ENCODE peak calls at places on chromosomes 7 and 10, in four cellular contexts. One of them, this sample, is unnamed. For H3K4me1, the result is how much of the 10 kb centered on the place peaks cover.

GRCh38 chr10:125661418-125661941 is 21.5 kb downstream of the TEX36 start:
- DNase-seq in suprapubic skin: no peak
- DNase-seq in hepatocyte: no peak
- DNase-seq in CD8-positive, alpha-beta T cell: no peak
- DNase-seq in this sample: no peak

GRCh38 chr7:55486991-55487390 is 85.3 kb downstream of the VOPP1 start:
- DNase-seq in suprapubic skin: no peak
- DNase-seq in hepatocyte: no peak
- DNase-seq in CD8-positive, alpha-beta T cell: no peak
- DNase-seq in this sample: no peak

GRCh38 chr7:82810558-82811259 is 352.0 kb downstream of the PCLO start:
- DNase-seq in suprapubic skin: no peak
- DNase-seq in hepatocyte: peak
- DNase-seq in CD8-positive, alpha-beta T cell: no peak
- DNase-seq in this sample: peak

GRCh38 chr7:158321056-158321700 is 266.4 kb downstream of the PTPRN2 start:
- DNase-seq in suprapubic skin: no peak
- DNase-seq in hepatocyte: no peak
- DNase-seq in CD8-positive, alpha-beta T cell: no peak
- DNase-seq in this sample: no peak

GRCh38 chr7:34034728-34035127 is 129.4 kb downstream of the BMPER start:
- DNase-seq in suprapubic skin: no peak
- DNase-seq in hepatocyte: no peak
- DNase-seq in CD8-positive, alpha-beta T cell: no peak
- DNase-seq in this sample: no peak

GRCh38 chr7:86747698-86748097 is 104.0 kb downstream of the GRM3 start:
- DNase-seq in suprapubic skin: no peak
- DNase-seq in hepatocyte: no peak
- DNase-seq in CD8-positive, alpha-beta T cell: no peak
- DNase-seq in this sample: no peak

GRCh38 chr10:67520924-67521520 is 175.0 kb downstream of the CTNNA3 start:
- DNase-seq in suprapubic skin: no peak
- DNase-seq in hepatocyte: peak
- DNase-seq in CD8-positive, alpha-beta T cell: no peak
- DNase-seq in this sample: peak

GRCh38 chr10:45308707-45309106 is 6.7 kb downstream of the OR13A1 start:
- DNase-seq in suprapubic skin: no peak
- DNase-seq in hepatocyte: peak
- DNase-seq in CD8-positive, alpha-beta T cell: no peak
- DNase-seq in this sample: no peak

GRCh38 chr10:86364551-86365345 is 1.8 kb downstream of the GRID1 start:
- DNase-seq in suprapubic skin: peak
- DNase-seq in hepatocyte: no peak
- DNase-seq in CD8-positive, alpha-beta T cell: no peak
- DNase-seq in this sample: peak

GRCh38 chr10:1412531-1413189 is 324.7 kb downstream of the ADARB2 start:
- DNase-seq in suprapubic skin: no peak
- DNase-seq in hepatocyte: no peak
- DNase-seq in CD8-positive, alpha-beta T cell: no peak
- DNase-seq in this sample: no peak

GRCh38 chr7:9507281-9507680 is 1073.9 kb downstream of the NXPH1 start:
- DNase-seq in suprapubic skin: no peak
- DNase-seq in hepatocyte: peak
- DNase-seq in CD8-positive, alpha-beta T cell: no peak
- DNase-seq in this sample: no peak

GRCh38 chr7:138768251-138768650 is 29.5 kb upstream of the TMEM213 start:
- DNase-seq in suprapubic skin: no peak
- DNase-seq in hepatocyte: no peak
- DNase-seq in CD8-positive, alpha-beta T cell: no peak
- DNase-seq in this sample: no peak

GRCh38 chr10:89518876-89519842 is 16.2 kb downstream of the SLC16A12 start:
- DNase-seq in suprapubic skin: no peak
- DNase-seq in hepatocyte: peak
- DNase-seq in CD8-positive, alpha-beta T cell: no peak
- DNase-seq in this sample: peak

DNA sequence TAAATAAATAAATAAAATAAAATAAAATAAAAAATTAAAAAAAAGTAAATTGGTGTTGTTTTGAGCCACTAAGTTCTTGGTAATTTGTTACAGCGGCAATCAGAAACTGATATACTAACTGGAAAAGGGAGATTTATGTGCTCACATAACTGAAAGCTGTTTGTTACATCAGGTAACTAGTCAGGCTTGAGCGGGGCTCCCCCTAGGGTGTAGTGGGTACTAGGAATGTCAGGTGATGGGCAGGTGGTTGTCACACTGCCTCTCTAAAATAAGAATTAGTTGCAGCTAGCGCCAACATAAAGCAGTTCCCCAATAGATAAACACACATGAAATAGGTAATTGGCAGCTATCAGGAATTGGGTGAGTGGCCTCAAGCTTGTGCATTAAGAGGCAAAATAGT is 1336.9 kb downstream of the XPNPEP1 start:
- DNase-seq in suprapubic skin: no peak
- DNase-seq in hepatocyte: no peak
- DNase-seq in CD8-positive, alpha-beta T cell: no peak
- DNase-seq in this sample: no peak
- H3K4me3 ChIP-seq in suprapubic skin: no peak
- H3K4me3 ChIP-seq in hepatocyte: no peak
- H3K4me3 ChIP-seq in CD8-positive, alpha-beta T cell: no peak
- H3K4me3 ChIP-seq in this sample: no peak

DNA sequence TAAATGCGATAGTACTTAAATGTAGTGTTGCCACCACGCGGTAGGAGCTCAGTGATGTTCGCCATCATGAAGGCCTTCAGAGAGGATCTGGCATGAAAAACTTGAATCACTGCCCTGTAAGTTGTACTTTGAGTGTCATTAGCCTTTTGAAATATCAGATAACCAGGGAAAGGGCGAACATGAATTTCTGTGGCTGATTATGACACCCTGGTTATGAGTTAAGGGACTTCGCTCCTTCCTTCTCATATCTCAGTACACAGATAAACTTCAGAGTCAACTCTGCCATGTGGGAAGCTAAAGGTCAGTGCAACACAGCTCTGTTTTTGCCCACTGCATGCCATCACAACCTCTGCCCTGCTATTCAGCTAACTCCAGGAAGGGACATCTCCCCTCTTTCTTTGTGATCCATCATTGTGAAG is 8.9 kb upstream of the ACSL5 start:
- DNase-seq in suprapubic skin: no peak
- DNase-seq in hepatocyte: no peak
- DNase-seq in CD8-positive, alpha-beta T cell: no peak
- DNase-seq in this sample: no peak
- H3K4me1 ChIP-seq in suprapubic skin: under half
- H3K4me1 ChIP-seq in hepatocyte: under half
- H3K4me1 ChIP-seq in CD8-positive, alpha-beta T cell: under half
- H3K4me1 ChIP-seq in this sample: under half

GRCh38 chr10:60107308-60107976 is 201.1 kb upstream of the CCDC6 start:
- DNase-seq in suprapubic skin: no peak
- DNase-seq in hepatocyte: no peak
- DNase-seq in CD8-positive, alpha-beta T cell: no peak
- DNase-seq in this sample: no peak
- H3K27ac ChIP-seq in suprapubic skin: no peak
- H3K27ac ChIP-seq in hepatocyte: no peak
- H3K27ac ChIP-seq in CD8-positive, alpha-beta T cell: no peak
- H3K27ac ChIP-seq in this sample: no peak

GRCh38 chr7:23712368-23713284 is 2.6 kb downstream of the STK31 start:
- DNase-seq in suprapubic skin: no peak
- DNase-seq in hepatocyte: peak
- DNase-seq in CD8-positive, alpha-beta T cell: no peak
- DNase-seq in this sample: peak

GRCh38 chr7:23715099-23715498 is 5.1 kb downstream of the STK31 start:
- DNase-seq in suprapubic skin: no peak
- DNase-seq in hepatocyte: no peak
- DNase-seq in CD8-positive, alpha-beta T cell: no peak
- DNase-seq in this sample: no peak

GRCh38 chr7:23717788-23718187 is 7.8 kb downstream of the STK31 start:
- DNase-seq in suprapubic skin: no peak
- DNase-seq in hepatocyte: no peak
- DNase-seq in CD8-positive, alpha-beta T cell: no peak
- DNase-seq in this sample: no peak

GRCh38 chr7:23713285-23714235 is 3.5 kb downstream of the STK31 start:
- DNase-seq in suprapubic skin: no peak
- DNase-seq in hepatocyte: no peak
- DNase-seq in CD8-positive, alpha-beta T cell: no peak
- DNase-seq in this sample: peak

GRCh38 chr7:23714579-23714978 is 4.6 kb downstream of the STK31 start:
- DNase-seq in suprapubic skin: no peak
- DNase-seq in hepatocyte: no peak
- DNase-seq in CD8-positive, alpha-beta T cell: no peak
- DNase-seq in this sample: no peak
- H3K4me3 ChIP-seq in suprapubic skin: no peak
- H3K4me3 ChIP-seq in hepatocyte: no peak
- H3K4me3 ChIP-seq in CD8-positive, alpha-beta T cell: no peak
- H3K4me3 ChIP-seq in this sample: no peak

GRCh38 chr10:124088944-124089343 is 4.5 kb downstream of the CHST15 start:
- DNase-seq in suprapubic skin: no peak
- DNase-seq in hepatocyte: no peak
- DNase-seq in CD8-positive, alpha-beta T cell: no peak
- DNase-seq in this sample: no peak

GRCh38 chr10:124087672-124088634 is 5.4 kb downstream of the CHST15 start:
- DNase-seq in suprapubic skin: no peak
- DNase-seq in hepatocyte: no peak
- DNase-seq in CD8-positive, alpha-beta T cell: no peak
- DNase-seq in this sample: no peak

GRCh38 chr10:124086097-124086710 is 7.2 kb downstream of the CHST15 start:
- DNase-seq in suprapubic skin: no peak
- DNase-seq in hepatocyte: no peak
- DNase-seq in CD8-positive, alpha-beta T cell: no peak
- DNase-seq in this sample: no peak

GRCh38 chr10:124085680-124086079 is 7.7 kb downstream of the CHST15 start:
- DNase-seq in suprapubic skin: no peak
- DNase-seq in hepatocyte: no peak
- DNase-seq in CD8-positive, alpha-beta T cell: no peak
- DNase-seq in this sample: no peak

GRCh38 chr10:124086787-124087671 is 6.4 kb downstream of the CHST15 start:
- DNase-seq in suprapubic skin: no peak
- DNase-seq in hepatocyte: no peak
- DNase-seq in CD8-positive, alpha-beta T cell: no peak
- DNase-seq in this sample: no peak
- H3K4me1 ChIP-seq in suprapubic skin: under half
- H3K4me1 ChIP-seq in hepatocyte: under half
- H3K4me1 ChIP-seq in CD8-positive, alpha-beta T cell: under half
- H3K4me1 ChIP-seq in this sample: under half

DNA sequence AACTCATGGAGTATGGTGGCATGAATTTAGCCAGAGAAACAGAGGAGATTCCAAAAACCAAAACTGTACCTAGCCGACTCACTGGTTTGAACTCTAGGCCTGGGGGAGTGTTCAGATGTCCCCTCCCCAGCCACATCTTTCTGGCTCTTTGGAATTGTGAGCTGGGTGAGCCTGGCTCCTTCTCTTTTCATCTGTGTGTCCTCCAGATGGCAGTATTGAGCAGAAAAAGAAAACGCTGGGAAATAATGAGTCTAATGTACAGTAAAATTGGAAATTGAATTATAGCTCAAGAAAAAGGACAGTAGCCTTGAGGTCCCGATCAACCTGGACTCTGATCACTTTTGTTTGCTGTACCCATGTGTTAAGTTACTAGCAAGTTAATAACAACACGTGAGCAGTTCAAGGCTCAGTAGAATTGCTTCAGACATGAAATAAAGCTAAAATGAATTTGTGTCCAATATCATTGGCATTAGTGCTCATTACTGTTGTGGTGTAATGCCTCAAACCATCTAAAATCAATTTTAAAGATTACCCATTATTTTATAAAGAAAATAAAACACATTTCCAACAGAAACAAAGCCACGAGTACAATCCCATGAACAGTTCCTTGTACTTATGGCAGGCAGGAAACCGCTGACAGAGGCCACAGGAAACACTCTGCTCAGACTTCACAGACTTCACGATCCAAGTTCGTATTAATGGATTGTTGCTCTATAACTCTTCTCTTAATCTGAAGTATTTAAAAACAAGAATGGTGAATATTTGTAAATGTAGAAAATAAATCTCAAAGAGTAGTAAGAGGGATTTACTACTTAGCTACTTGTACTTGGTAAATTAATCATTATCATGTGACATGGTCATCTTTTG is 78.1 kb downstream of the SNX10 start:
- DNase-seq in suprapubic skin: no peak
- DNase-seq in hepatocyte: peak
- DNase-seq in CD8-positive, alpha-beta T cell: no peak
- DNase-seq in this sample: peak
- H3K27ac ChIP-seq in suprapubic skin: no peak
- H3K27ac ChIP-seq in hepatocyte: no peak
- H3K27ac ChIP-seq in CD8-positive, alpha-beta T cell: no peak
- H3K27ac ChIP-seq in this sample: no peak

GRCh38 chr7:4692055-4692454 is 10.0 kb downstream of the FOXK1 start:
- DNase-seq in suprapubic skin: no peak
- DNase-seq in hepatocyte: no peak
- DNase-seq in CD8-positive, alpha-beta T cell: no peak
- DNase-seq in this sample: no peak

GRCh38 chr7:4693152-4693551 is 11.1 kb downstream of the FOXK1 start:
- DNase-seq in suprapubic skin: no peak
- DNase-seq in hepatocyte: no peak
- DNase-seq in CD8-positive, alpha-beta T cell: no peak
- DNase-seq in this sample: no peak

GRCh38 chr7:4690953-4691856 is 9.1 kb downstream of the FOXK1 start:
- DNase-seq in suprapubic skin: no peak
- DNase-seq in hepatocyte: no peak
- DNase-seq in CD8-positive, alpha-beta T cell: no peak
- DNase-seq in this sample: no peak

GRCh38 chr7:4693749-4694148 is 11.7 kb downstream of the FOXK1 start:
- DNase-seq in suprapubic skin: no peak
- DNase-seq in hepatocyte: no peak
- DNase-seq in CD8-positive, alpha-beta T cell: no peak
- DNase-seq in this sample: no peak

DNA sequence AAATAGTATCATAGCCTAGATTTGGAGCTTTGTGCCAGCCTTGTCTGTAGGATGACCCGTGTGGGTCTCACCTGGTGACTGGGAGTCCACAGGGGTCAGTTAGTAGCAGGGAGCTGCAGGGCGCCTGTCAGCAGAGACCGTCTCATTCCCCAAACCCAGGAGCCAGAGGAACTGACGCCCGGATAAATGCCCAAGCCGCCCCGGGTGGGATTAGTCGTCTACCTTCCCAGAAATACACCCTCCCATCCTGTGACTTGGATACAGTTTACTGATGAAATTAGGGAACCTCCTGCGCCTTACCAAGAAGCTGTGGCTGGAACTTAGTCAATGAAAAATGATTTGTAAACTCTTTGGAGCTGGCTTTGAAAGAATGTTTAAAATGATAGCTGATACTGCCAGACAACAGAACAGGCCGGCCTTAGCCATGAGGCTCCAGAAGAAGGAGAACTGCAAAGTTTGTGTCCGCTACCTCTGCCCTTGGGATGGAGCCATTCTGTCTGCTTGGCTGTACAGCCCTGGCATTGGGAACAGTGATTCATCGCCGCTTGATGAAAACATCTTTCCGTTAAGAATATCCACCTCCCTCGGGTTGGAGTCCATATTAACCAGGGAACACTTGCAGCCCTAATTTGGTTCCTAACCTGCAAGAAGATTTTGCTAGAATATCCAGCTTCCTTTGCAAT is 12.7 kb downstream of the FOXK1 start:
- DNase-seq in suprapubic skin: no peak
- DNase-seq in hepatocyte: peak
- DNase-seq in CD8-positive, alpha-beta T cell: no peak
- DNase-seq in this sample: no peak
- H3K4me3 ChIP-seq in suprapubic skin: no peak
- H3K4me3 ChIP-seq in hepatocyte: no peak
- H3K4me3 ChIP-seq in CD8-positive, alpha-beta T cell: no peak
- H3K4me3 ChIP-seq in this sample: no peak

GRCh38 chr7:2405201-2405600 is 1.8 kb downstream of the CHST12 start:
- DNase-seq in suprapubic skin: no peak
- DNase-seq in hepatocyte: no peak
- DNase-seq in CD8-positive, alpha-beta T cell: no peak
- DNase-seq in this sample: no peak
- H3K4me1 ChIP-seq in suprapubic skin: half or more
- H3K4me1 ChIP-seq in hepatocyte: under half
- H3K4me1 ChIP-seq in CD8-positive, alpha-beta T cell: half or more
- H3K4me1 ChIP-seq in this sample: under half

This sample was measured in SJSA1.